ENCODE peak calls at places on chromosomes 16 and 17, in four cellular contexts. E is HCT116, R is endothelial cell of umbilical vein, J is PC-3. S is an unnamed sample.

GRCh38 chr16:969508-970378 is 1.0 kb downstream of the LMF1 start:
- DNase-seq in E (no peak), R (peak; percentile 39), J (peak; percentile 6), S (peak; percentile 14)

GRCh38 chr16:47884131-47884725 is 271.6 kb downstream of the ABCC12 start:
- DNase-seq in E (no peak), R (no peak), J (no peak), S (no peak)

GRCh38 chr17:46182961-46183360 is 10.3 kb downstream of the KANSL1 start:
- DNase-seq in E (no peak), R (no peak), J (no peak), S (no peak)

GRCh38 chr16:68009157-68009735 is 6.5 kb downstream of the DPEP2NB start:
- DNase-seq in E (no peak), R (no peak), J (no peak), S (no peak)

GRCh38 chr17:6753006-6753445 is 2.8 kb upstream of the XAF1 start:
- DNase-seq in E (no peak), R (peak; percentile 87), J (peak; percentile 44), S (peak; percentile 94)

GRCh38 chr17:83064732-83065659 is 14.4 kb upstream of the METRNL start:
- DNase-seq in E (no peak), R (no peak), J (peak; percentile 72), S (no peak)

GRCh38 chr17:55421179-55421934 is at the start of gene MMD:
- DNase-seq in E (no peak), R (no peak), J (peak; percentile 34), S (no peak)

GRCh38 chr17:951388-952132 is 28.0 kb downstream of the NXN start:
- DNase-seq in E (no peak), R (no peak), J (peak; percentile 42), S (peak; percentile 76)

GRCh38 chr17:36661047-36661666 is 59.8 kb downstream of the MRM1 start:
- DNase-seq in E (no peak), R (no peak), J (no peak), S (no peak)

GRCh38 chr16:23608194-23608593 is 12.1 kb upstream of the NDUFAB1 start:
- DNase-seq in E (no peak), R (peak; percentile 93), J (peak; percentile 76), S (peak; percentile 27)

GRCh38 chr16:75238132-75238852 is 13.1 kb downstream of the BCAR1 start:
- DNase-seq in E (no peak), R (no peak), J (no peak), S (peak; percentile 90)

GRCh38 chr17:9780552-9780951 is 10.8 kb downstream of the DHRS7C start:
- DNase-seq in E (no peak), R (no peak), J (no peak), S (no peak)

GRCh38 chr17:12312692-12313091 is 292.0 kb downstream of the MAP2K4 start:
- DNase-seq in E (no peak), R (no peak), J (no peak), S (no peak)

GRCh38 chr17:4796550-4796915 is 569 bp downstream of the PSMB6 start:
- DNase-seq in E (no peak), R (peak; percentile 56), J (peak; percentile 36), S (peak; percentile 47)

GRCh38 chr16:68499011-68499410 is 40.1 kb upstream of the ZFP90 start:
- DNase-seq in E (no peak), R (no peak), J (peak; percentile 19), S (no peak)

GRCh38 chr16:2025251-2025650 is 1.5 kb upstream of the NHERF2 start:
- DNase-seq in E (no peak), R (no peak), J (no peak), S (no peak)

GRCh38 chr16:56011808-56012478 is 136.8 kb upstream of the CES5A start:
- DNase-seq in E (no peak), R (no peak), J (no peak), S (no peak)

GRCh38 chr16:29909398-29909797 is 9.1 kb downstream of the ASPHD1 start:
- DNase-seq in E (no peak), R (no peak), J (no peak), S (no peak)

GRCh38 chr17:81245024-81245664 is 6.0 kb downstream of the NDUFAF8 start:
- DNase-seq in E (no peak), R (no peak), J (peak; percentile 18), S (no peak)

GRCh38 chr17:76578376-76578775 is 7.3 kb downstream of the ST6GALNAC2 start:
- DNase-seq in E (no peak), R (no peak), J (peak; percentile 84), S (peak; percentile 37)

GRCh38 chr16:82701302-82702022 is 74.7 kb downstream of the CDH13 start:
- DNase-seq in E (no peak), R (no peak), J (no peak), S (no peak)

GRCh38 chr17:7858487-7858832 is 657 bp downstream of the CYB5D1 start:
- DNase-seq in E (no peak), R (peak; percentile 61), J (peak; percentile 40), S (peak; percentile 57)

GRCh38 chr16:1773703-1774455 is 945 bp upstream of the MRPS34 start:
- DNase-seq in E (no peak), R (no peak), J (no peak), S (peak; percentile 66)

GRCh38 chr17:61400058-61400785 is 579 bp downstream of the TBX2 start:
- DNase-seq in E (no peak), R (no peak), J (peak; percentile 59), S (peak; percentile 58)

GRCh38 chr16:89210165-89210903 is 7.2 kb upstream of the ZNF778 start:
- DNase-seq in E (no peak), R (no peak), J (no peak), S (no peak)

GRCh38 chr16:77965346-77965745 is 57.0 kb upstream of the CLEC3A start:
- DNase-seq in E (no peak), R (no peak), J (no peak), S (no peak)

GRCh38 chr16:86362155-86362849 is 148.0 kb upstream of the FOXF1 start:
- DNase-seq in E (peak; percentile 46), R (no peak), J (no peak), S (no peak)

GRCh38 chr17:64051153-64051552 is 30.7 kb upstream of the ICAM2 start:
- DNase-seq in E (no peak), R (no peak), J (no peak), S (no peak)

GRCh38 chr17:1267471-1267947 is 2.7 kb upstream of the BHLHA9 start:
- DNase-seq in E (no peak), R (no peak), J (no peak), S (peak; percentile 12)

GRCh38 chr16:22139008-22139407 is 23.3 kb upstream of the SDR42E2 start:
- DNase-seq in E (no peak), R (no peak), J (peak; percentile 41), S (no peak)

GRCh38 chr16:85192736-85193493 is 80.6 kb upstream of the CIBAR2 start:
- DNase-seq in E (no peak), R (no peak), J (no peak), S (peak; percentile 58)

GRCh38 chr16:66717112-66717675 is 20.7 kb upstream of the CMTM4 start:
- DNase-seq in E (no peak), R (peak; percentile 16), J (peak; percentile 47), S (peak; percentile 84)
- TF ChIP-seq CTCF in E (peak; percentile 67), R (peak; percentile 43), J (peak; percentile 63), S (peak; percentile 78)

GRCh38 chr16:54935411-54936085 is 4.9 kb downstream of the IRX5 start:
- DNase-seq in E (no peak), R (peak; percentile 11), J (no peak), S (peak; percentile 28)

GRCh38 chr16:54936979-54937672 is 6.5 kb downstream of the IRX5 start:
- DNase-seq in E (no peak), R (peak; percentile 24), J (no peak), S (peak; percentile 66)

GRCh38 chr16:54934536-54935410 is 4.1 kb downstream of the IRX5 start:
- DNase-seq in E (no peak), R (peak; percentile 11), J (no peak), S (peak; percentile 62)

GRCh38 chr16:54937673-54938350 is 7.1 kb downstream of the IRX5 start:
- DNase-seq in E (no peak), R (peak; percentile 8), J (no peak), S (no peak)

GRCh38 chr16:54936086-54936978 is 5.7 kb downstream of the IRX5 start:
- DNase-seq in E (no peak), R (peak; percentile 14), J (peak; percentile 7), S (peak; percentile 77)
- TF ChIP-seq EZH2 in E (no peak), R (peak; percentile 89), J (peak; percentile 52), S (peak; percentile 34)

GRCh38 chr16:30997000-30997886 is 12.2 kb downstream of the HSD3B7 start:
- DNase-seq in E (peak; percentile 43), R (peak; percentile 37), J (peak; percentile 68), S (peak; percentile 69)
- H3K27ac ChIP-seq in E (peak overlapping the region; percentile 72), R (no peak overlapping the region), J (peak overlapping the region; percentile 86), S (peak overlapping the region; percentile 95)

DNA sequence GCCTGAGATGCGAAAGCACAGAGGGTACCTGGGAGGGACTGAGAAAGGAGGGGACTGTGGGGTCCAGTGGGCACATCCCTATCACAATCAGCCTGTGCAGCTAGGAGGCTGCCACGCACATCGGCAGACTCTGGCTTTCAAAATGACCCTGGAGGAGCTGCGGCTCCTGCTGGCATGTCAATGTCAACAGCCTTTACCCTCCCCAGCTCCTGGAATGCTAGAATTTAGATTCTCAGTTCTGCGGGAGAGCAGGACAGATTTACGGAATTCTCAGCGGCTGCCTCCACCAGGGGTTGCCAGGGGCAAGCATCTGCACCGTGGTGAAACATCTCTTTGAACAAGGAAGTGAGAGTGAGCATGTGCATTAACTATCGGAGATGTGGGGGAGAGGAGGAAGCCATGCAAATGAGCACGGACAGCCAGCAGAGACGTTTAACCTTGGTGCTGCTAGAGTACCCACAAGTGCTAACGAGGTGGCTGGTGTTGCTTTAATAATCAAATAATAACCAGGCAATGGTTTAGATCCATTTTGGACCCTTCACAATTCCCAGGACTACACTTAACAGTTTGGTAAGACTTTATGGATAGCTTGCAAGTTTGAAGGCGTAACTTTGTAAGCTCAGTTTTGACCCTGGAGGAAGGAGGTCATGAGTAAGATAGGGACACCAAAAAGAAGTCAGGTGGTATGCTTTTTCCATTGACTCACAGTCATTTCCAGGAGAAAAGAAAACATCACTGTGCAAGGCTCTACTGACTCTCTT is 54.1 kb downstream of the XYLT1 start:
- DNase-seq in E (no peak), R (no peak), J (no peak), S (peak; percentile 51)
- TF ChIP-seq CTCF in E (no peak), R (no peak), J (no peak), S (no peak)

DNA sequence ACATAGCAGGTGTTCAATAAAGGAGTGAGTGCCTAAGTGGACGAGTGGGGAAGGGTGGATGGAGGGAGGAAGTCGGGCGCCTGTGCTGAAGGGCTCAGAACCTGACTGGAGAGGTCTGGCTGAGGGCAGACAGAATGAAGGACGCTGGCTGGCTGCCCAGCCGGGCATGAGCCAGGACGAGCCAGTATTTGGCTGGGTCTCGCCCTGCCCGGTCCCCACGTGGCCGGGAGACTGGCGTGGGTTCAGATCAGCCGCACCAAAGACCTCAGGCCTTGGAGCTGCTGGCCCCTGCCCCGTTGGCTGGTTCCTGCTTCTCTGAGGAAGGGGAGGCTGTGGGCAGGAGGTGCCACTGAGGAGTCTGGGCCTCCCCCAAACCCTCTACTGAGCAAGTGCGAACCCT is 79.8 kb downstream of the ENGASE start:
- DNase-seq in E (no peak), R (no peak), J (no peak), S (no peak)
- TF ChIP-seq EZH2 in E (no peak), R (no peak), J (no peak), S (no peak)

S was measured in fibroblast of lung.